ENCODE peak calls at places on chromosomes 13 and 19, in six cellular contexts. One of them, this sample, is unnamed.

GRCh38 chr19:28606269-28607032 is 606.5 kb downstream of the UQCRFS1 start:
- DNase-seq in T follicular helper cell: no peak
- DNase-seq in ELF-1: no peak
- DNase-seq in adipocyte: no peak
- DNase-seq in posterior cingulate gyrus: no peak
- DNase-seq in M059J: no peak
- DNase-seq in this sample: no peak

GRCh38 chr19:39765091-39766076 is 13.3 kb upstream of the LEUTX start:
- DNase-seq in T follicular helper cell: peak
- DNase-seq in ELF-1: peak
- DNase-seq in adipocyte: peak
- DNase-seq in posterior cingulate gyrus: no peak
- DNase-seq in M059J: peak
- DNase-seq in this sample: no peak

GRCh38 chr19:5339470-5339949 is 1.1 kb downstream of the PTPRS start:
- DNase-seq in T follicular helper cell: no peak
- DNase-seq in ELF-1: no peak
- DNase-seq in adipocyte: peak
- DNase-seq in posterior cingulate gyrus: no peak
- DNase-seq in M059J: no peak
- DNase-seq in this sample: no peak

GRCh38 chr19:6372594-6373095 is at the start of gene ALKBH7:
- DNase-seq in T follicular helper cell: peak
- DNase-seq in ELF-1: peak
- DNase-seq in adipocyte: peak
- DNase-seq in posterior cingulate gyrus: peak
- DNase-seq in M059J: peak
- DNase-seq in this sample: peak

GRCh38 chr13:29182216-29182615 is 362.1 kb downstream of the MTUS2 start:
- DNase-seq in T follicular helper cell: no peak
- DNase-seq in ELF-1: no peak
- DNase-seq in adipocyte: no peak
- DNase-seq in posterior cingulate gyrus: no peak
- DNase-seq in M059J: no peak
- DNase-seq in this sample: no peak

GRCh38 chr19:5932146-5932545 is 18.1 kb downstream of the CAPS start:
- DNase-seq in T follicular helper cell: no peak
- DNase-seq in ELF-1: no peak
- DNase-seq in adipocyte: no peak
- DNase-seq in posterior cingulate gyrus: no peak
- DNase-seq in M059J: no peak
- DNase-seq in this sample: peak

GRCh38 chr13:67278230-67278629 is 48.1 kb upstream of the PCDH9 start:
- DNase-seq in T follicular helper cell: no peak
- DNase-seq in ELF-1: no peak
- DNase-seq in adipocyte: peak
- DNase-seq in posterior cingulate gyrus: no peak
- DNase-seq in M059J: no peak
- DNase-seq in this sample: no peak

GRCh38 chr19:10766681-10767201 is 48.9 kb downstream of the DNM2 start:
- DNase-seq in T follicular helper cell: no peak
- DNase-seq in ELF-1: no peak
- DNase-seq in adipocyte: peak
- DNase-seq in posterior cingulate gyrus: peak
- DNase-seq in M059J: no peak
- DNase-seq in this sample: peak

GRCh38 chr19:13164370-13165090 is 14.3 kb downstream of the IER2 start:
- DNase-seq in T follicular helper cell: peak
- DNase-seq in ELF-1: peak
- DNase-seq in adipocyte: peak
- DNase-seq in posterior cingulate gyrus: peak
- DNase-seq in M059J: peak
- DNase-seq in this sample: no peak

GRCh38 chr19:28245937-28246336 is 967.0 kb downstream of the UQCRFS1 start:
- DNase-seq in T follicular helper cell: no peak
- DNase-seq in ELF-1: no peak
- DNase-seq in adipocyte: no peak
- DNase-seq in posterior cingulate gyrus: no peak
- DNase-seq in M059J: no peak
- DNase-seq in this sample: no peak

GRCh38 chr13:93326427-93326826 is 99.8 kb downstream of the GPC6 start:
- DNase-seq in T follicular helper cell: no peak
- DNase-seq in ELF-1: no peak
- DNase-seq in adipocyte: no peak
- DNase-seq in posterior cingulate gyrus: no peak
- DNase-seq in M059J: no peak
- DNase-seq in this sample: no peak

GRCh38 chr19:17557461-17557860 is 2.0 kb downstream of the COLGALT1 start:
- DNase-seq in T follicular helper cell: no peak
- DNase-seq in ELF-1: no peak
- DNase-seq in adipocyte: no peak
- DNase-seq in posterior cingulate gyrus: no peak
- DNase-seq in M059J: no peak
- DNase-seq in this sample: no peak

GRCh38 chr13:74761794-74762193 is 627.6 kb upstream of the KLF12 start:
- DNase-seq in T follicular helper cell: no peak
- DNase-seq in ELF-1: no peak
- DNase-seq in adipocyte: peak
- DNase-seq in posterior cingulate gyrus: no peak
- DNase-seq in M059J: no peak
- DNase-seq in this sample: no peak